ENCODE peak calls at places on chromosomes 6 and 20, in seven cellular contexts. T is right lobe of liver, G is AG04450, V is heart left ventricle, I is psoas muscle, K is mesenchymal stem cell, A is left ventricle myocardium inferior. E is an unnamed sample.

GRCh38 chr6:97095466-97095865 is 170.9 kb downstream of the KLHL32 start:
- DNase-seq in T (no peak), K (no peak), V (no peak), A (no peak), G (no peak), I (no peak), E (no peak)

GRCh38 chr6:5390177-5390576 is 128.9 kb downstream of the FARS2 start:
- DNase-seq in V (no peak), I (no peak), T (no peak), G (no peak), K (no peak), A (no peak), E (no peak)

GRCh38 chr6:165820934-165821333 is 157.9 kb upstream of the PDE10A start:
- DNase-seq in I (no peak), T (no peak), A (no peak), G (no peak), V (no peak), K (no peak), E (no peak)

GRCh38 chr20:22795897-22796296 is 211.5 kb upstream of the FOXA2 start:
- DNase-seq in G (peak; percentile 87), A (peak; percentile 37), T (no peak), K (peak; percentile 97), I (no peak), V (peak; percentile 58), E (peak; percentile 99)

GRCh38 chr6:155412335-155412734 is 43.3 kb downstream of the NOX3 start:
- DNase-seq in G (no peak), V (no peak), K (peak; percentile 19), I (no peak), T (no peak), A (no peak), E (no peak)

GRCh38 chr20:5297280-5298004 is 19.3 kb downstream of the PROKR2 start:
- DNase-seq in V (no peak), G (no peak), A (no peak), I (no peak), K (no peak), T (no peak), E (no peak)

GRCh38 chr6:30687659-30688431 is 1.4 kb upstream of the PPP1R18 start:
- DNase-seq in I (peak; percentile 71), K (peak; percentile 59), T (peak; percentile 62), G (no peak), V (peak; percentile 69), A (peak; percentile 56), E (no peak)

GRCh38 chr6:125787791-125788190 is 3.0 kb upstream of the NCOA7 start:
- DNase-seq in K (no peak), A (no peak), V (no peak), T (no peak), G (no peak), I (no peak), E (no peak)

GRCh38 chr6:39610229-39610628 is 115.0 kb downstream of the KIF6 start:
- DNase-seq in A (no peak), I (no peak), K (peak; percentile 88), G (no peak), T (no peak), V (no peak), E (no peak)

GRCh38 chr20:38164069-38164468 is 1.0 kb downstream of the TGM2 start:
- DNase-seq in T (no peak), G (no peak), V (no peak), A (no peak), K (no peak), I (no peak), E (no peak)

GRCh38 chr6:45836438-45836824 is 179.2 kb downstream of the CLIC5 start:
- DNase-seq in A (no peak), T (no peak), G (no peak), K (no peak), V (no peak), I (no peak), E (no peak)

GRCh38 chr6:34982424-34982852 is 93.4 kb downstream of the ANKS1A start:
- DNase-seq in T (peak; percentile 65), K (peak; percentile 27), I (no peak), A (no peak), G (no peak), V (no peak), E (peak; percentile 21)

GRCh38 chr6:39804666-39805065 is 12.5 kb downstream of the DAAM2 start:
- DNase-seq in K (peak; percentile 77), T (no peak), A (no peak), V (no peak), G (no peak), I (no peak), E (peak; percentile 64)

GRCh38 chr6:17945111-17945510 is 42.3 kb downstream of the KIF13A start:
- DNase-seq in V (no peak), T (no peak), K (no peak), I (no peak), G (no peak), A (no peak), E (peak; percentile 67)

GRCh38 chr6:24981385-24981758 is 45.6 kb upstream of the RIPOR2 start:
- DNase-seq in V (no peak), T (no peak), G (no peak), I (no peak), K (peak; percentile 38), A (no peak), E (peak; percentile 62)

GRCh38 chr6:24985313-24985712 is 49.6 kb upstream of the RIPOR2 start:
- DNase-seq in K (no peak), I (no peak), G (no peak), V (no peak), T (no peak), A (no peak), E (no peak)

GRCh38 chr6:24982231-24982630 is 46.5 kb upstream of the RIPOR2 start:
- DNase-seq in I (no peak), V (no peak), G (no peak), A (no peak), T (no peak), K (no peak), E (no peak)

GRCh38 chr6:24980507-24981384 is 45.0 kb upstream of the RIPOR2 start:
- DNase-seq in I (no peak), K (no peak), A (no peak), V (no peak), G (no peak), T (no peak), E (no peak)
- H3K27ac ChIP-seq in I (no peak overlapping the region), K (peak overlapping the region; percentile 33), A (no peak overlapping the region), V (no peak overlapping the region), G (no peak overlapping the region), T (no peak overlapping the region), E (peak overlapping the region; percentile 34)

GRCh38 chr6:15249371-15250019 is 3.6 kb downstream of the JARID2 start:
- DNase-seq in A (no peak), T (no peak), G (no peak), V (no peak), K (no peak), I (no peak), E (no peak)
- H3K27ac ChIP-seq in A (peak overlapping the region; percentile 94), T (peak overlapping the region; percentile 90), G (peak overlapping the region; percentile 81), V (peak overlapping the region; percentile 92), K (peak overlapping the region; percentile 69), I (peak overlapping the region; percentile 98), E (peak overlapping the region; percentile 85)

DNA sequence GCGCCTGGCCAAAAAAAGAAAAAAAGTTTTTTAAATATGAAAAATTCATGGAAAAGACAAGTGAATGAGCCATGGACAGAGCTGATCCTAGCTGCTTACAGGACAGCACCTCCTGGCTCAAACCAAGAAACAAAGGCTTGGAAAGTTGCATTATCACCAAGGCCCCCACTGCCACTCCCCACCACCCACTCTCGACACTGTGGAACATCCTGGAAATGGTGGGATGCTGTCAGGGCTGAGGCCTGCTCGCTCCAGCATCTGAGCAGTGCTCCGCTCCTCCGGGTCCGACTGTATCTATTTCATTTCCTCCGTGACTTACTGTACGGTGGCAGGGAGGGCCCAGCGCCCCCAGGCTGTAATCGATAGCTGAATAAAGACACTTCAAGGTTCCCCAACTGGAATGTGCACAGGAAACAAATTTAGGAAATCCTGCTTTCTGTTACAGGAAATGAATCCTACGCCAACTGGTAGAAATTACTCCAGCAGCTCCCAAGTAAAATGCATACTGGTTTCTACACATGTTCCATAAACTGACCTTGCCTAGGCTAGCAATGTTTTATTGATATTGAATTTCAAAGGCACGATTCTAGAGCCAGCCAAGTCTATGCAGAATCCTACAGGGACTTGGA is 109.5 kb upstream of the NFATC2 start:
- DNase-seq in I (no peak), T (no peak), A (no peak), V (no peak), G (no peak), K (no peak), E (no peak)
- H3K27ac ChIP-seq in I (peak overlapping the region; percentile 1), T (no peak overlapping the region), A (peak overlapping the region; percentile 23), V (no peak overlapping the region), G (no peak overlapping the region), K (no peak overlapping the region), E (no peak overlapping the region)

GRCh38 chr6:22975079-22975478 is 405.7 kb downstream of the HDGFL1 start:
- DNase-seq in G (no peak), V (no peak), T (no peak), I (no peak), K (no peak), A (no peak), E (no peak)
- H3K27ac ChIP-seq in G (no peak overlapping the region), V (no peak overlapping the region), T (no peak overlapping the region), I (no peak overlapping the region), K (no peak overlapping the region), A (no peak overlapping the region), E (no peak overlapping the region)

GRCh38 chr6:138296381-138296780 is 78.1 kb upstream of the PBOV1 start:
- DNase-seq in T (no peak), V (no peak), I (no peak), K (no peak), A (no peak), G (no peak), E (no peak)
- H3K27ac ChIP-seq in T (no peak overlapping the region), V (no peak overlapping the region), I (no peak overlapping the region), K (no peak overlapping the region), A (no peak overlapping the region), G (no peak overlapping the region), E (no peak overlapping the region)

GRCh38 chr20:47400685-47401084 is 44.2 kb upstream of the ZMYND8 start:
- DNase-seq in T (no peak), V (no peak), I (no peak), G (no peak), A (no peak), K (no peak), E (no peak)

GRCh38 chr20:47406849-47407682 is 50.6 kb upstream of the ZMYND8 start:
- DNase-seq in G (no peak), I (no peak), V (no peak), K (no peak), A (no peak), T (no peak), E (no peak)

GRCh38 chr20:47411161-47411560 is 54.7 kb upstream of the ZMYND8 start:
- DNase-seq in I (peak; percentile 64), V (no peak), K (no peak), A (peak; percentile 19), T (no peak), G (no peak), E (no peak)

DNA sequence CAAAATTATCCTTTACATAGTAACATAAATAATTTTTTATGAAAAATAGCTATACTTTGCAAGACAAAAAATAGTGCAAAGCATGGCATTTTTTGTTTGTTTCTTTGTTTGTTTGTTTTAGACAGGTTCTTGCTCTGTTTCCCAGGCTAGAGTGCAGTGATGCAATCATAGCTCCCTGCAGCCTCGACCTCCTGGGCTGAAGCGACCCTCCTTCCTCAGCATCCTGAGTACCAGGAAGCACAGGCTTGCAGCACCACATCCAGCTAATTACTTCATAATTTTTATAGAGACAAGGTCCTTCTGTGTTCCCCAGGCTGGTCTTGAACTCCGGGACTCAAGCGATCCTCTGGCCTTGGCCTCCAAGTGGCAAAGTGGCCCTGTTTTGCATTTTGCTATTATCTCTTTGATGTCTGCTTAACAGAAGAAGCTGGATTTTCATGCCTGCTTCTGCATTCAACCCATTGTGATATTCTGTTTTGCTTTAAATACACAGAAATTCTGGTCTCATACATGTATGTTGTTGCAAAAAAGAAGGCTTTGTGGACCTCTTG is 49.4 kb upstream of the ZMYND8 start:
- DNase-seq in V (no peak), I (no peak), G (no peak), A (no peak), K (no peak), T (no peak), E (no peak)
- H3K27ac ChIP-seq in V (no peak overlapping the region), I (no peak overlapping the region), G (no peak overlapping the region), A (no peak overlapping the region), K (no peak overlapping the region), T (no peak overlapping the region), E (no peak overlapping the region)

E was measured in brain microvascular endothelial cell.